ENCODE peak calls at places on chromosomes 6 and 20, in five cellular contexts. One of them, this sample, is unnamed.

GRCh38 chr6:19433101-19433500 is 404.1 kb upstream of the ID4 start:
- DNase-seq in HEK293T: no peak
- DNase-seq in K562: no peak
- DNase-seq in HepG2: no peak
- DNase-seq in SK-N-SH: no peak
- DNase-seq in this sample: no peak

GRCh38 chr20:676315-676937 is 824 bp upstream of the SCRT2 start:
- DNase-seq in HEK293T: no peak
- DNase-seq in K562: no peak
- DNase-seq in HepG2: no peak
- DNase-seq in SK-N-SH: peak; percentile 77
- DNase-seq in this sample: no peak

GRCh38 chr6:52560462-52560861 is 16.4 kb downstream of the TRAM2 start:
- DNase-seq in HEK293T: no peak
- DNase-seq in K562: no peak
- DNase-seq in HepG2: no peak
- DNase-seq in SK-N-SH: no peak
- DNase-seq in this sample: no peak

GRCh38 chr20:2835331-2835796 is 5.1 kb downstream of the PCED1A start:
- DNase-seq in HEK293T: no peak
- DNase-seq in K562: no peak
- DNase-seq in HepG2: peak; percentile 53
- DNase-seq in SK-N-SH: no peak
- DNase-seq in this sample: no peak

GRCh38 chr20:62423326-62423706 is 4.0 kb downstream of the RBBP8NL start:
- DNase-seq in HEK293T: no peak
- DNase-seq in K562: peak; percentile 69
- DNase-seq in HepG2: no peak
- DNase-seq in SK-N-SH: no peak
- DNase-seq in this sample: no peak

GRCh38 chr6:100461920-100462295 is 2.8 kb downstream of the SIM1 start:
- DNase-seq in HEK293T: no peak
- DNase-seq in K562: no peak
- DNase-seq in HepG2: no peak
- DNase-seq in SK-N-SH: no peak
- DNase-seq in this sample: peak; percentile 4

GRCh38 chr20:1950836-1951235 is 43.0 kb downstream of the PDYN start:
- DNase-seq in HEK293T: no peak
- DNase-seq in K562: no peak
- DNase-seq in HepG2: no peak
- DNase-seq in SK-N-SH: no peak
- DNase-seq in this sample: no peak

GRCh38 chr6:117167520-117168271 is 97.7 kb upstream of the VGLL2 start:
- DNase-seq in HEK293T: peak; percentile 25
- DNase-seq in K562: no peak
- DNase-seq in HepG2: no peak
- DNase-seq in SK-N-SH: no peak
- DNase-seq in this sample: no peak

GRCh38 chr6:10478187-10479040 is 42.7 kb upstream of the GCNT2 start:
- DNase-seq in HEK293T: peak; percentile 51
- DNase-seq in K562: peak; percentile 64
- DNase-seq in HepG2: peak; percentile 58
- DNase-seq in SK-N-SH: peak; percentile 62
- DNase-seq in this sample: no peak

GRCh38 chr20:9397928-9398327 is 116.5 kb upstream of the LAMP5 start:
- DNase-seq in HEK293T: no peak
- DNase-seq in K562: no peak
- DNase-seq in HepG2: no peak
- DNase-seq in SK-N-SH: no peak
- DNase-seq in this sample: no peak

GRCh38 chr6:56480246-56480645 is 162.4 kb downstream of the DST start:
- DNase-seq in HEK293T: no peak
- DNase-seq in K562: no peak
- DNase-seq in HepG2: no peak
- DNase-seq in SK-N-SH: no peak
- DNase-seq in this sample: no peak

GRCh38 chr20:6590891-6591679 is 176.4 kb upstream of the BMP2 start:
- DNase-seq in HEK293T: no peak
- DNase-seq in K562: no peak
- DNase-seq in HepG2: no peak
- DNase-seq in SK-N-SH: no peak
- DNase-seq in this sample: no peak

GRCh38 chr20:39885975-39886649 is 802.9 kb downstream of the MAFB start:
- DNase-seq in HEK293T: peak; percentile 26
- DNase-seq in K562: peak; percentile 7
- DNase-seq in HepG2: peak; percentile 21
- DNase-seq in SK-N-SH: peak; percentile 29
- DNase-seq in this sample: no peak

GRCh38 chr20:59820204-59821041 is 113.0 kb downstream of the SYCP2 start:
- DNase-seq in HEK293T: no peak
- DNase-seq in K562: no peak
- DNase-seq in HepG2: no peak
- DNase-seq in SK-N-SH: peak; percentile 24
- DNase-seq in this sample: no peak

GRCh38 chr6:41440958-41441357 is 105.2 kb upstream of the FOXP4 start:
- DNase-seq in HEK293T: no peak
- DNase-seq in K562: no peak
- DNase-seq in HepG2: no peak
- DNase-seq in SK-N-SH: no peak
- DNase-seq in this sample: no peak

GRCh38 chr20:24585796-24586522 is 116.5 kb downstream of the SYNDIG1 start:
- DNase-seq in HEK293T: no peak
- DNase-seq in K562: no peak
- DNase-seq in HepG2: no peak
- DNase-seq in SK-N-SH: no peak
- DNase-seq in this sample: no peak
- TF ChIP-seq FOXM1 in HEK293T: no peak
- TF ChIP-seq FOXM1 in K562: no peak
- TF ChIP-seq FOXM1 in HepG2: no peak
- TF ChIP-seq FOXM1 in SK-N-SH: no peak
- TF ChIP-seq FOXM1 in this sample: no peak

GRCh38 chr6:150004101-150004782 is 21.1 kb downstream of the RAET1L start:
- DNase-seq in HEK293T: no peak
- DNase-seq in K562: no peak
- DNase-seq in HepG2: no peak
- DNase-seq in SK-N-SH: no peak
- DNase-seq in this sample: no peak

GRCh38 chr6:150002710-150003109 is 22.6 kb downstream of the RAET1L start:
- DNase-seq in HEK293T: no peak
- DNase-seq in K562: no peak
- DNase-seq in HepG2: no peak
- DNase-seq in SK-N-SH: no peak
- DNase-seq in this sample: no peak

GRCh38 chr6:150004783-150005717 is 20.3 kb downstream of the RAET1L start:
- DNase-seq in HEK293T: peak; percentile 99
- DNase-seq in K562: peak; percentile 99
- DNase-seq in HepG2: peak; percentile 84
- DNase-seq in SK-N-SH: peak; percentile 93
- DNase-seq in this sample: no peak

GRCh38 chr6:149999636-150000035 is 25.7 kb downstream of the RAET1L start:
- DNase-seq in HEK293T: no peak
- DNase-seq in K562: no peak
- DNase-seq in HepG2: no peak
- DNase-seq in SK-N-SH: no peak
- DNase-seq in this sample: no peak

DNA sequence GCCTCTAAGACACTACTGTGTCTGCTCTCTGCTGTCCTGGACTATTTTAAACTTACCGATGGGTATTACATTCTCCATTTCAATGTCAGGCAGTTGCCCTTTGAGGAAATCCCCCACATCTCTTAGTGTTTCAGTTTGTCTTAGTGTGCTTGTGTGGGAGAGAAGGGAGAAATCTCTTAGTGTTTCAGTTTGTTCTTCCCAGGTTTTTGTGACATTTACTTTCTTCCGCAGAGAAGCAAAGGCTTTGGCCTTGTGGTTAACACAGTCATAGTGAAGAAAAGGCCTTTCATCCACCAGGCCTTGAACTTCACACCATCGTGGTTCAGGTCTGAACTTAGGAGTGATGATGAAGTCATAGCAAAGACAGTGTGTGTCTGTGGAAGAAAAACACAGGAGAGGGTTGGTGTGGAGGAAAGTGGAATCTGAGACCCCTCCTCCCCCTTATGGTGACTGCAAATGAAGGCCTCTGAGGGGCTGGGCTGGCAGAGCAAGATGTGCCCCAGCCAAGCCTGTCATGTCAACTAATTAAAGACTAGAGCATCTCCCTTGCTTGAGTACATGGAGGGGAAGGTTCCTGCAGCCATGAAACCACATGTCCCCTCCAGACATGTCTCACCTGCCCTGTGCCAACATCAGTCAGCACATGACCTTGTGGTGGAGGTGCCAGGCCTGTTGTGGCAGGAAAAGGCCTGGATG is 23.9 kb downstream of the RAET1L start:
- DNase-seq in HEK293T: no peak
- DNase-seq in K562: no peak
- DNase-seq in HepG2: no peak
- DNase-seq in SK-N-SH: no peak
- DNase-seq in this sample: peak; percentile 67
- TF ChIP-seq FOXM1 in HEK293T: no peak
- TF ChIP-seq FOXM1 in K562: no peak
- TF ChIP-seq FOXM1 in HepG2: no peak
- TF ChIP-seq FOXM1 in SK-N-SH: no peak
- TF ChIP-seq FOXM1 in this sample: no peak

GRCh38 chr6:16108419-16108818 is 20.5 kb upstream of the MYLIP start:
- DNase-seq in HEK293T: no peak
- DNase-seq in K562: no peak
- DNase-seq in HepG2: no peak
- DNase-seq in SK-N-SH: no peak
- DNase-seq in this sample: no peak

GRCh38 chr6:16106991-16107787 is 21.7 kb upstream of the MYLIP start:
- DNase-seq in HEK293T: no peak
- DNase-seq in K562: no peak
- DNase-seq in HepG2: no peak
- DNase-seq in SK-N-SH: no peak
- DNase-seq in this sample: no peak

GRCh38 chr6:16105874-16106273 is 23.0 kb upstream of the MYLIP start:
- DNase-seq in HEK293T: no peak
- DNase-seq in K562: no peak
- DNase-seq in HepG2: no peak
- DNase-seq in SK-N-SH: no peak
- DNase-seq in this sample: no peak

GRCh38 chr6:16109659-16110300 is 19.1 kb upstream of the MYLIP start:
- DNase-seq in HEK293T: no peak
- DNase-seq in K562: no peak
- DNase-seq in HepG2: no peak
- DNase-seq in SK-N-SH: no peak
- DNase-seq in this sample: no peak

DNA sequence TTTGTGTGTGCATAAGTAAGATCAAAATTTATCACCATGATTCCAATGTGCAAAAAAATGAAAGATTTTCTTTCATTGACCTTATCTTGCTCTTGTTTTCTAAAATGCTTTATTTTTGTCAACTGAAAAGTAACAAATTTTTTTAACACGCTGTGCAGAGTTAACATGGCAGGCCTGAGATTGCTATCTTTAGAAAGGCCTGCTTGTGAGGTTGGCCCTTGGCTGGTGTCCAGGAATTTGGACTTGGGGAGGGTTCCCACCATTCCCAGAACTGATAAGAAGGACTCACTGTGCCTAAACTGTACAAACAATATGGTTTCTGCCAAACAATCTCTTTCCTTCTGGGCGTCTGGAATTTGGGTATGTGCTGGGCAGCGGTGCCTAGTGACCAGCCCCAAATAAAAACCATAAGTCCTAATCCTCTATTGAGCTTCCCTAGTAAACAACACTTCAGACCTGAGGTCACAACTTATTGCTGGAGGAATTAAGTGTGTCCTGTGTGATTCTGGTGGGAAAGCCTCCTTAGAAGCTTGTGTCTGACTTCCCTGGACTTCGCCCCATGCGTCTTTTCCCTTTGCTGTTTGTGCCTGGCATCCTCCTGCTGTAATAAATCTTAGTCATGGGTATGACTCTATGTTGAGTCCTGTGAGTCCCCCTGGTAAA is 19.8 kb upstream of the MYLIP start:
- DNase-seq in HEK293T: no peak
- DNase-seq in K562: peak; percentile 65
- DNase-seq in HepG2: no peak
- DNase-seq in SK-N-SH: peak; percentile 42
- DNase-seq in this sample: no peak
- TF ChIP-seq FOXM1 in HEK293T: no peak
- TF ChIP-seq FOXM1 in K562: no peak
- TF ChIP-seq FOXM1 in HepG2: no peak
- TF ChIP-seq FOXM1 in SK-N-SH: no peak
- TF ChIP-seq FOXM1 in this sample: no peak

GRCh38 chr6:90677440-90677839 is 90.6 kb upstream of the MAP3K7 start:
- DNase-seq in HEK293T: peak; percentile 53
- DNase-seq in K562: no peak
- DNase-seq in HepG2: no peak
- DNase-seq in SK-N-SH: peak; percentile 12
- DNase-seq in this sample: no peak
- TF ChIP-seq FOXM1 in HEK293T: no peak
- TF ChIP-seq FOXM1 in K562: no peak
- TF ChIP-seq FOXM1 in HepG2: no peak
- TF ChIP-seq FOXM1 in SK-N-SH: no peak
- TF ChIP-seq FOXM1 in this sample: no peak

GRCh38 chr20:36606171-36607116 is 865 bp downstream of the RAB5IF start:
- DNase-seq in HEK293T: no peak
- DNase-seq in K562: no peak
- DNase-seq in HepG2: peak; percentile 88
- DNase-seq in SK-N-SH: no peak
- DNase-seq in this sample: no peak
- TF ChIP-seq FOXM1 in HEK293T: no peak
- TF ChIP-seq FOXM1 in K562: no peak
- TF ChIP-seq FOXM1 in HepG2: no peak
- TF ChIP-seq FOXM1 in SK-N-SH: no peak
- TF ChIP-seq FOXM1 in this sample: no peak

This sample was measured in GM12878.